ENCODE peak calls at places on chromosomes 2 and 18, in five cellular contexts. A, C, I, O and W are unnamed samples.

GRCh38 chr18:79399275-79400081 is 3.7 kb downstream of the NFATC1 start:
- DNase-seq in O (no peak), A (no peak), C (no peak), I (peak), W (peak)

GRCh38 chr2:128378231-128379020 is 59.8 kb upstream of the HS6ST1 start:
- DNase-seq in I (no peak), C (no peak), A (no peak), O (no peak), W (peak)

GRCh38 chr2:46375566-46376125 is 78.4 kb downstream of the EPAS1 start:
- DNase-seq in A (no peak), O (no peak), C (no peak), I (no peak), W (no peak)

GRCh38 chr2:82879803-82880202 is 1579.3 kb downstream of the SUCLG1 start:
- DNase-seq in O (no peak), C (no peak), I (no peak), A (no peak), W (no peak)

GRCh38 chr2:200338692-200339091 is 32.2 kb downstream of the SPATS2L start:
- DNase-seq in C (no peak), O (no peak), I (no peak), A (no peak), W (no peak)

GRCh38 chr18:5582849-5583667 is 39.3 kb upstream of the EPB41L3 start:
- DNase-seq in O (no peak), C (no peak), I (no peak), A (no peak), W (no peak)

GRCh38 chr2:98807221-98807620 is 76.3 kb upstream of the MGAT4A start:
- DNase-seq in A (no peak), C (no peak), O (no peak), I (no peak), W (no peak)

GRCh38 chr2:169036717-169037450 is 5.8 kb upstream of the ABCB11 start:
- DNase-seq in I (no peak), O (no peak), A (no peak), C (no peak), W (no peak)

GRCh38 chr2:201904529-201905420 is 98.4 kb downstream of the CDK15 start:
- DNase-seq in A (no peak), C (no peak), I (no peak), O (no peak), W (no peak)

GRCh38 chr2:200446612-200447011 is 63.3 kb downstream of the KCTD18 start:
- DNase-seq in I (no peak), O (no peak), C (no peak), A (no peak), W (no peak)

GRCh38 chr2:233830111-233830760 is 24.1 kb downstream of the HJURP start:
- DNase-seq in I (no peak), A (no peak), O (no peak), C (no peak), W (peak)

GRCh38 chr18:56841836-56842235 is 190.7 kb downstream of the WDR7 start:
- DNase-seq in A (no peak), C (no peak), I (no peak), O (no peak), W (no peak)

GRCh38 chr18:77102246-77103040 is 30.1 kb downstream of the MBP start:
- DNase-seq in A (no peak), I (no peak), O (no peak), C (no peak), W (no peak)

GRCh38 chr2:165876712-165877111 is 76.9 kb downstream of the TTC21B start:
- DNase-seq in I (no peak), O (no peak), C (no peak), A (no peak), W (no peak)

GRCh38 chr2:116582850-116583249 is 1231.6 kb upstream of the DDX18 start:
- DNase-seq in A (no peak), O (no peak), C (no peak), I (no peak), W (no peak)

GRCh38 chr2:121090088-121090715 is 194.8 kb downstream of the TFCP2L1 start:
- DNase-seq in I (no peak), O (no peak), C (no peak), A (no peak), W (no peak)

GRCh38 chr2:240820014-240820606 is at the start of gene KIF1A:
- DNase-seq in O (peak), I (no peak), C (no peak), A (peak), W (no peak)

GRCh38 chr2:53777134-53777533 is 9.5 kb downstream of the CHAC2 start:
- DNase-seq in A (no peak), I (no peak), O (no peak), C (no peak), W (no peak)

GRCh38 chr2:98768765-98769476 is 38.0 kb upstream of the MGAT4A start:
- DNase-seq in A (no peak), I (no peak), O (peak), C (no peak), W (no peak)

GRCh38 chr2:179581605-179582004 is 279.8 kb downstream of the ZNF385B start:
- DNase-seq in O (no peak), I (no peak), C (no peak), A (no peak), W (no peak)

GRCh38 chr18:9734189-9734588 is 26.1 kb downstream of the RAB31 start:
- DNase-seq in O (no peak), C (no peak), A (no peak), I (no peak), W (no peak)

GRCh38 chr18:47969851-47970250 is 39.4 kb upstream of the SMAD2 start:
- DNase-seq in O (no peak), A (no peak), C (no peak), I (no peak), W (no peak)

GRCh38 chr2:43356774-43357173 is 130.4 kb upstream of the ZFP36L2 start:
- DNase-seq in O (no peak), I (no peak), C (no peak), A (no peak), W (no peak)

GRCh38 chr18:13613591-13614317 is 112.6 kb downstream of the FAM210A start:
- DNase-seq in O (no peak), A (no peak), C (no peak), I (no peak), W (no peak)

GRCh38 chr2:228999326-228999725 is 271.8 kb downstream of the PID1 start:
- DNase-seq in A (no peak), C (no peak), I (no peak), O (no peak), W (no peak)

GRCh38 chr2:201678442-201678841 is 20.0 kb downstream of the MPP4 start:
- DNase-seq in A (no peak), C (no peak), O (no peak), I (no peak), W (no peak)

GRCh38 chr18:69996951-69997798 is 49.5 kb upstream of the CD226 start:
- DNase-seq in I (no peak), A (no peak), C (no peak), O (no peak), W (no peak)